ENCODE peak calls at places on chromosomes 12 and 14, in eight cellular contexts. One of them, this sample, is unnamed.
A peak's percentile ranks its signal among the peaks of the same experiment; 100 is the strongest.

GRCh38 chr12:72273851-72274284 is 1.7 kb downstream of the TRHDE start:
- DNase-seq in vagina: no peak
- DNase-seq in transverse colon: no peak
- DNase-seq in stomach: no peak
- DNase-seq in sigmoid colon: no peak
- DNase-seq in endothelial cell of umbilical vein: no peak
- DNase-seq in breast epithelium: no peak
- DNase-seq in prostate gland: no peak
- DNase-seq in this sample: peak; percentile 47

GRCh38 chr14:71319646-71320045 is 412.4 kb downstream of the PCNX1 start:
- DNase-seq in endothelial cell of umbilical vein: no peak
- DNase-seq in breast epithelium: peak; percentile 28
- DNase-seq in vagina: no peak
- DNase-seq in prostate gland: no peak
- DNase-seq in sigmoid colon: no peak
- DNase-seq in stomach: no peak
- DNase-seq in transverse colon: no peak
- DNase-seq in this sample: no peak

GRCh38 chr12:113500662-113501435 is 29.2 kb upstream of the LHX5 start:
- DNase-seq in endothelial cell of umbilical vein: no peak
- DNase-seq in stomach: no peak
- DNase-seq in prostate gland: no peak
- DNase-seq in vagina: no peak
- DNase-seq in sigmoid colon: no peak
- DNase-seq in breast epithelium: no peak
- DNase-seq in transverse colon: no peak
- DNase-seq in this sample: no peak

GRCh38 chr12:70309348-70309747 is 56.7 kb upstream of the KCNMB4 start:
- DNase-seq in endothelial cell of umbilical vein: no peak
- DNase-seq in vagina: no peak
- DNase-seq in sigmoid colon: no peak
- DNase-seq in breast epithelium: no peak
- DNase-seq in transverse colon: no peak
- DNase-seq in prostate gland: no peak
- DNase-seq in stomach: no peak
- DNase-seq in this sample: no peak

GRCh38 chr14:75522224-75522764 is at the start of gene BATF:
- DNase-seq in breast epithelium: no peak
- DNase-seq in endothelial cell of umbilical vein: no peak
- DNase-seq in sigmoid colon: no peak
- DNase-seq in stomach: peak; percentile 58
- DNase-seq in vagina: no peak
- DNase-seq in prostate gland: no peak
- DNase-seq in transverse colon: peak; percentile 53
- DNase-seq in this sample: peak; percentile 91

GRCh38 chr12:113768850-113769249 is 197.3 kb downstream of the RBM19 start:
- DNase-seq in vagina: no peak
- DNase-seq in stomach: no peak
- DNase-seq in endothelial cell of umbilical vein: no peak
- DNase-seq in prostate gland: no peak
- DNase-seq in transverse colon: no peak
- DNase-seq in sigmoid colon: no peak
- DNase-seq in breast epithelium: no peak
- DNase-seq in this sample: no peak

GRCh38 chr12:75774309-75775052 is 257.1 kb downstream of the PHLDA1 start:
- DNase-seq in stomach: no peak
- DNase-seq in prostate gland: no peak
- DNase-seq in breast epithelium: no peak
- DNase-seq in sigmoid colon: no peak
- DNase-seq in vagina: no peak
- DNase-seq in endothelial cell of umbilical vein: no peak
- DNase-seq in transverse colon: no peak
- DNase-seq in this sample: no peak

GRCh38 chr12:64273527-64274403 is 51.7 kb upstream of the KICS2 start:
- DNase-seq in prostate gland: no peak
- DNase-seq in stomach: no peak
- DNase-seq in vagina: no peak
- DNase-seq in breast epithelium: no peak
- DNase-seq in transverse colon: peak; percentile 8
- DNase-seq in endothelial cell of umbilical vein: peak; percentile 9
- DNase-seq in sigmoid colon: no peak
- DNase-seq in this sample: no peak

GRCh38 chr14:71488703-71489141 is 443.5 kb upstream of the RGS6 start:
- DNase-seq in endothelial cell of umbilical vein: no peak
- DNase-seq in sigmoid colon: no peak
- DNase-seq in stomach: no peak
- DNase-seq in prostate gland: no peak
- DNase-seq in transverse colon: no peak
- DNase-seq in vagina: no peak
- DNase-seq in breast epithelium: no peak
- DNase-seq in this sample: no peak

GRCh38 chr14:101072531-101072930 is 169.0 kb upstream of the RTL1 start:
- DNase-seq in breast epithelium: peak; percentile 12
- DNase-seq in vagina: peak; percentile 89
- DNase-seq in endothelial cell of umbilical vein: no peak
- DNase-seq in stomach: peak; percentile 21
- DNase-seq in sigmoid colon: no peak
- DNase-seq in prostate gland: no peak
- DNase-seq in transverse colon: no peak
- DNase-seq in this sample: peak; percentile 69

GRCh38 chr12:57540998-57541397 is 6.0 kb downstream of the DCTN2 start:
- DNase-seq in sigmoid colon: no peak
- DNase-seq in stomach: no peak
- DNase-seq in vagina: no peak
- DNase-seq in breast epithelium: no peak
- DNase-seq in endothelial cell of umbilical vein: no peak
- DNase-seq in prostate gland: no peak
- DNase-seq in transverse colon: no peak
- DNase-seq in this sample: no peak

GRCh38 chr14:61399365-61399764 is 78.0 kb downstream of the PRKCH start:
- DNase-seq in vagina: no peak
- DNase-seq in stomach: no peak
- DNase-seq in endothelial cell of umbilical vein: no peak
- DNase-seq in sigmoid colon: no peak
- DNase-seq in prostate gland: no peak
- DNase-seq in transverse colon: no peak
- DNase-seq in breast epithelium: no peak
- DNase-seq in this sample: no peak

GRCh38 chr14:103107455-103107854 is 12.9 kb downstream of the EXOC3L4 start:
- DNase-seq in transverse colon: no peak
- DNase-seq in prostate gland: no peak
- DNase-seq in stomach: no peak
- DNase-seq in sigmoid colon: no peak
- DNase-seq in endothelial cell of umbilical vein: no peak
- DNase-seq in breast epithelium: no peak
- DNase-seq in vagina: no peak
- DNase-seq in this sample: no peak

GRCh38 chr12:13437541-13437940 is 241.0 kb downstream of the EMP1 start:
- DNase-seq in breast epithelium: no peak
- DNase-seq in transverse colon: no peak
- DNase-seq in vagina: no peak
- DNase-seq in stomach: no peak
- DNase-seq in sigmoid colon: no peak
- DNase-seq in prostate gland: no peak
- DNase-seq in endothelial cell of umbilical vein: no peak
- DNase-seq in this sample: no peak

GRCh38 chr14:93049867-93050331 is 65.8 kb downstream of the ITPK1 start:
- DNase-seq in transverse colon: no peak
- DNase-seq in prostate gland: peak; percentile 54
- DNase-seq in vagina: no peak
- DNase-seq in breast epithelium: no peak
- DNase-seq in stomach: peak; percentile 44
- DNase-seq in sigmoid colon: no peak
- DNase-seq in endothelial cell of umbilical vein: peak; percentile 82
- DNase-seq in this sample: no peak

GRCh38 chr12:67681145-67681778 is 32.7 kb downstream of the DYRK2 start:
- DNase-seq in sigmoid colon: no peak
- DNase-seq in transverse colon: no peak
- DNase-seq in prostate gland: no peak
- DNase-seq in breast epithelium: no peak
- DNase-seq in vagina: no peak
- DNase-seq in endothelial cell of umbilical vein: peak; percentile 82
- DNase-seq in stomach: no peak
- DNase-seq in this sample: no peak

GRCh38 chr12:58629376-58629775 is 290.9 kb downstream of the LRIG3 start:
- DNase-seq in sigmoid colon: no peak
- DNase-seq in prostate gland: no peak
- DNase-seq in transverse colon: no peak
- DNase-seq in breast epithelium: no peak
- DNase-seq in vagina: no peak
- DNase-seq in stomach: no peak
- DNase-seq in endothelial cell of umbilical vein: no peak
- DNase-seq in this sample: no peak

GRCh38 chr14:73758392-73759182 is 44.4 kb upstream of the PNMA1 start:
- DNase-seq in stomach: peak; percentile 82
- DNase-seq in prostate gland: peak; percentile 77
- DNase-seq in endothelial cell of umbilical vein: peak; percentile 70
- DNase-seq in transverse colon: peak; percentile 87
- DNase-seq in sigmoid colon: peak; percentile 92
- DNase-seq in vagina: no peak
- DNase-seq in breast epithelium: peak; percentile 63
- DNase-seq in this sample: peak; percentile 96
- TF ChIP-seq POLR2A in stomach: no peak
- TF ChIP-seq POLR2A in prostate gland: no peak
- TF ChIP-seq POLR2A in endothelial cell of umbilical vein: no peak
- TF ChIP-seq POLR2A in transverse colon: peak; percentile 48
- TF ChIP-seq POLR2A in sigmoid colon: no peak
- TF ChIP-seq POLR2A in vagina: no peak
- TF ChIP-seq POLR2A in breast epithelium: no peak
- TF ChIP-seq POLR2A in this sample: peak; percentile 70

GRCh38 chr12:131122631-131123030 is 168.9 kb downstream of the ADGRD1 start:
- DNase-seq in breast epithelium: no peak
- DNase-seq in transverse colon: no peak
- DNase-seq in stomach: no peak
- DNase-seq in vagina: no peak
- DNase-seq in prostate gland: no peak
- DNase-seq in sigmoid colon: peak; percentile 52
- DNase-seq in endothelial cell of umbilical vein: no peak
- DNase-seq in this sample: no peak
- TF ChIP-seq POLR2AphosphoS5 in breast epithelium: no peak
- TF ChIP-seq POLR2AphosphoS5 in transverse colon: no peak
- TF ChIP-seq POLR2AphosphoS5 in stomach: no peak
- TF ChIP-seq POLR2AphosphoS5 in vagina: no peak
- TF ChIP-seq POLR2AphosphoS5 in prostate gland: no peak
- TF ChIP-seq POLR2AphosphoS5 in sigmoid colon: no peak
- TF ChIP-seq POLR2AphosphoS5 in endothelial cell of umbilical vein: no peak
- TF ChIP-seq POLR2AphosphoS5 in this sample: no peak

DNA sequence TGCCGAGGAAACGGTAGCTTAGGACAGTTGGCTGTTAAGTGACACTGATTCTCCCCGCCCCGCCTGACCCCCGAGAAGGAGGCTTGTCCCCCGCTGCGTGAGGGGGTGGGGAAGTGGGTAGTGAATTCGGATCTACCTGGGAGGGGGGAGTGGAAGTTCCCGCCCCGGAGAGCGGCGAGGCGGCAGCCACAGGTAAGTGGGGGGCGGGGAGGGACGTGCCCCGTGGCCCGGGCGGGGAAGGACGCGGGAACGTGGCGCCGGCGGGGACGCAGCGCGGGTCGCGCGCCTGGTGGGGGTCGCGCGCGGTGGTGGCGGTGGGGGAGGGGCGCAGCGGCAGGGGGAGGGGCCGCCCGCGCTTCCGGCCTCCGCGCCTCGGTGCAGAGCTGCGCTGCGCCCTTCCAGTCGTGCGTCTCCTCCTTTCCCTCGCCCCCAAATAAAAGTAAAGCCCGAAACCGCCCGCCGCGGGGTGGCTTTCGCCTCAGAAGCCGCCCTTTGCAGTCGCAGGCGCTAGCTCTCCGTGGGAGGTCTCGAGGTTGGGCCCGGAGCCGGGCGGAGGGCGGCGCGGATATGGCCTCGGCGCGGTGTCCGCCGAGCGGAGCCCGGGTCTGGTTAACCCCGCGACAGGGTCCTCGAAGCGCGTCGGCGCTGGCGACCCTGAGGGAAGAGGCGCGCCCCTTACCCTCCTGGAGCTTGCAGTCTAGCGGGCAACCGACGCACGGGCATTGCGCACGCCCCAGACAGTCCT is 387 bp downstream of the ATF1 start:
- DNase-seq in breast epithelium: peak; percentile 31
- DNase-seq in vagina: no peak
- DNase-seq in stomach: peak; percentile 58
- DNase-seq in sigmoid colon: peak; percentile 72
- DNase-seq in prostate gland: peak; percentile 30
- DNase-seq in transverse colon: no peak
- DNase-seq in endothelial cell of umbilical vein: peak; percentile 53
- DNase-seq in this sample: peak; percentile 95
- TF ChIP-seq POLR2A in breast epithelium: no peak
- TF ChIP-seq POLR2A in vagina: no peak
- TF ChIP-seq POLR2A in stomach: no peak
- TF ChIP-seq POLR2A in sigmoid colon: no peak
- TF ChIP-seq POLR2A in prostate gland: no peak
- TF ChIP-seq POLR2A in transverse colon: no peak
- TF ChIP-seq POLR2A in endothelial cell of umbilical vein: peak; percentile 57
- TF ChIP-seq POLR2A in this sample: peak; percentile 7

GRCh38 chr12:96246926-96247566 is 52.9 kb downstream of the ELK3 start:
- DNase-seq in vagina: peak; percentile 79
- DNase-seq in endothelial cell of umbilical vein: no peak
- DNase-seq in transverse colon: no peak
- DNase-seq in stomach: no peak
- DNase-seq in breast epithelium: no peak
- DNase-seq in prostate gland: no peak
- DNase-seq in sigmoid colon: no peak
- DNase-seq in this sample: no peak

GRCh38 chr12:96247567-96247962 is 53.4 kb downstream of the ELK3 start:
- DNase-seq in stomach: no peak
- DNase-seq in breast epithelium: no peak
- DNase-seq in vagina: peak; percentile 85
- DNase-seq in transverse colon: no peak
- DNase-seq in sigmoid colon: no peak
- DNase-seq in endothelial cell of umbilical vein: no peak
- DNase-seq in prostate gland: no peak
- DNase-seq in this sample: no peak

GRCh38 chr12:96248532-96248931 is 54.4 kb downstream of the ELK3 start:
- DNase-seq in vagina: peak; percentile 16
- DNase-seq in endothelial cell of umbilical vein: no peak
- DNase-seq in transverse colon: no peak
- DNase-seq in sigmoid colon: no peak
- DNase-seq in stomach: no peak
- DNase-seq in breast epithelium: no peak
- DNase-seq in prostate gland: no peak
- DNase-seq in this sample: peak; percentile 49

GRCh38 chr12:96249196-96250118 is 55.3 kb downstream of the ELK3 start:
- DNase-seq in endothelial cell of umbilical vein: no peak
- DNase-seq in stomach: no peak
- DNase-seq in vagina: peak; percentile 82
- DNase-seq in transverse colon: peak; percentile 37
- DNase-seq in breast epithelium: no peak
- DNase-seq in sigmoid colon: peak; percentile 91
- DNase-seq in prostate gland: no peak
- DNase-seq in this sample: peak; percentile 59

DNA sequence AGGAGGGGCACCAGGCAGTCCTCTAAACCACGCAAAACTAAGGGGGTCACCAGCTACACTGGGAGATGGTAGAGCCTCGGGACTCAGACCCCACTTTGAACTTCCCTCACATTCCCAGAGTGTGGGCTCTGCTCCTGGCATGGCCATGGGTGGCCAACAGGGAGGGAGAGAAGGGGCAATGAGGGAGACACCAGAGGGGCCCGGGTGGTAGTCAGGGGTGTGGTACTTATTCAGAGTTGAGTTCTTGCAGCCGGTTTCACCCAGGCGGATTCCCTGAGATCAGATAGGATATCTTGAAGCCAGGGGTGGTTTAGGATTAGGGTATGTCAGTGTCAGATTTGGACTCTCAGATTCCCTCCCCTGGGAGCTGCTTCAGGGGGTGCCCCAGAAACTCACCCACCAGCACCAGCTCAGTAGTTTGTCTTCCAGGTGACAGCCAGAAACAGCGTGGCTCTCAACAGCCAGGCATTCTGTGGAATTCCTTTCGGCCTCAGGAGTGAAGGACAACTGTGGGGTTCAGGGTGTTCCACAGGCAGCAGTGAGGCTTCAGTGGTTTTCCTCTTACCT is 56.0 kb downstream of the ELK3 start:
- DNase-seq in sigmoid colon: no peak
- DNase-seq in transverse colon: no peak
- DNase-seq in prostate gland: no peak
- DNase-seq in stomach: no peak
- DNase-seq in breast epithelium: no peak
- DNase-seq in endothelial cell of umbilical vein: no peak
- DNase-seq in vagina: peak; percentile 64
- DNase-seq in this sample: peak; percentile 64
- TF ChIP-seq POLR2AphosphoS5 in sigmoid colon: no peak
- TF ChIP-seq POLR2AphosphoS5 in transverse colon: no peak
- TF ChIP-seq POLR2AphosphoS5 in prostate gland: no peak
- TF ChIP-seq POLR2AphosphoS5 in stomach: no peak
- TF ChIP-seq POLR2AphosphoS5 in breast epithelium: no peak
- TF ChIP-seq POLR2AphosphoS5 in endothelial cell of umbilical vein: peak; percentile 9
- TF ChIP-seq POLR2AphosphoS5 in vagina: no peak
- TF ChIP-seq POLR2AphosphoS5 in this sample: no peak

This sample was measured in spleen.